ENCODE peak calls at places on chromosomes 3 and 15, in six cellular contexts. W, S, H, J, K and A are unnamed samples.

GRCh38 chr3:127954642-127955041 is 39.6 kb downstream of the KBTBD12 start:
- DNase-seq in W (no peak), S (peak; percentile 40), H (no peak), J (no peak), K (no peak), A (no peak)

GRCh38 chr15:52579852-52580251 is 11.0 kb upstream of the ARPP19 start:
- DNase-seq in W (no peak), S (no peak), H (no peak), J (no peak), K (no peak), A (no peak)

GRCh38 chr15:94522125-94522524 is 290.8 kb downstream of the MCTP2 start:
- DNase-seq in W (no peak), S (no peak), H (no peak), J (no peak), K (no peak), A (no peak)

GRCh38 chr15:100111103-100112060 is 230.4 kb downstream of the ADAMTS17 start:
- DNase-seq in W (peak; percentile 64), S (no peak), H (no peak), J (no peak), K (no peak), A (no peak)

GRCh38 chr3:15470261-15470660 is 42.9 kb downstream of the EAF1 start:
- DNase-seq in W (no peak), S (no peak), H (peak; percentile 61), J (no peak), K (no peak), A (no peak)

GRCh38 chr3:195103623-195104022 is 167.3 kb downstream of the XXYLT1 start:
- DNase-seq in W (no peak), S (no peak), H (no peak), J (no peak), K (no peak), A (no peak)

GRCh38 chr3:149646181-149646766 is 11.6 kb downstream of the WWTR1 start:
- DNase-seq in W (peak; percentile 72), S (no peak), H (no peak), J (no peak), K (no peak), A (no peak)

GRCh38 chr15:40680151-40680550 is 14.8 kb upstream of the RAD51 start:
- DNase-seq in W (no peak), S (no peak), H (no peak), J (no peak), K (no peak), A (no peak)

GRCh38 chr15:57334257-57334656 is 42.0 kb upstream of the CGNL1 start:
- DNase-seq in W (peak; percentile 70), S (no peak), H (no peak), J (no peak), K (no peak), A (no peak)

GRCh38 chr3:9088431-9089353 is 125.4 kb upstream of the RAD18 start:
- DNase-seq in W (no peak), S (no peak), H (no peak), J (no peak), K (no peak), A (no peak)

GRCh38 chr3:52225452-52226228 is at the start of gene TLR9:
- DNase-seq in W (no peak), S (no peak), H (peak; percentile 28), J (no peak), K (no peak), A (no peak)

GRCh38 chr3:72150634-72151412 is 365.9 kb upstream of the PROK2 start:
- DNase-seq in W (no peak), S (no peak), H (no peak), J (no peak), K (no peak), A (no peak)

GRCh38 chr3:94071713-94072284 is 8.9 kb downstream of the NSUN3 start:
- DNase-seq in W (no peak), S (no peak), H (no peak), J (no peak), K (no peak), A (no peak)